ENCODE peak calls at places on chromosome 19, in four cellular contexts. M is PC-3, D is pancreas, I is adrenal gland. U is an unnamed sample.

GRCh38 chr19:45406957-45407375 is 522 bp downstream of the POLR1G start:
- DNase-seq in M (no peak), D (no peak), I (no peak), U (no peak)

GRCh38 chr19:12936582-12936981 is 1.8 kb upstream of the CALR start:
- DNase-seq in M (no peak), D (no peak), I (no peak), U (no peak)

GRCh38 chr19:40204381-40204780 is 13.2 kb downstream of the MAP3K10 start:
- DNase-seq in M (no peak), D (no peak), I (no peak), U (no peak)

GRCh38 chr19:4014541-4015491 is 7.3 kb downstream of the PIAS4 start:
- DNase-seq in M (no peak), D (peak), I (peak), U (no peak)

GRCh38 chr19:14442904-14443631 is 10.0 kb downstream of the PKN1 start:
- DNase-seq in M (no peak), D (no peak), I (no peak), U (no peak)

GRCh38 chr19:4678881-4679379 is 8.8 kb upstream of the MYDGF start:
- DNase-seq in M (peak), D (no peak), I (peak), U (no peak)

GRCh38 chr19:8607386-8607785 is 3.1 kb downstream of the ADAMTS10 start:
- DNase-seq in M (no peak), D (no peak), I (no peak), U (no peak)

GRCh38 chr19:19342086-19343015 is 21.7 kb downstream of the MAU2 start:
- DNase-seq in M (peak), D (peak), I (peak), U (peak)

GRCh38 chr19:33273881-33274662 is 28.3 kb downstream of the CEBPA start:
- DNase-seq in M (peak), D (peak), I (no peak), U (peak)

GRCh38 chr19:443005-443404 is 17.8 kb downstream of the SHC2 start:
- DNase-seq in M (no peak), D (no peak), I (no peak), U (no peak)

GRCh38 chr19:1251233-1251502 is 2.8 kb downstream of the MIDN start:
- DNase-seq in M (peak), D (no peak), I (no peak), U (peak)

GRCh38 chr19:49555600-49556411 is 24.6 kb downstream of the NOSIP start:
- DNase-seq in M (peak), D (peak), I (peak), U (peak)

GRCh38 chr19:5832527-5833216 is 6.8 kb downstream of the FUT6 start:
- DNase-seq in M (no peak), D (no peak), I (no peak), U (no peak)

GRCh38 chr19:41958367-41959055 is 610 bp downstream of the RABAC1 start:
- DNase-seq in M (peak), D (peak), I (peak), U (peak)

GRCh38 chr19:41956621-41957020 is 2.5 kb downstream of the RABAC1 start:
- DNase-seq in M (no peak), D (no peak), I (no peak), U (no peak)

GRCh38 chr19:41955521-41955920 is 3.6 kb downstream of the RABAC1 start:
- DNase-seq in M (no peak), D (no peak), I (no peak), U (no peak)

GRCh38 chr19:41957838-41958366 is 1.2 kb downstream of the RABAC1 start:
- DNase-seq in M (peak), D (peak), I (peak), U (peak)

GRCh38 chr19:41957161-41957837 is 1.8 kb downstream of the RABAC1 start:
- DNase-seq in M (no peak), D (no peak), I (no peak), U (no peak)
- H3K27ac ChIP-seq in M (peak), D (no peak), I (no peak), U (peak)

DNA sequence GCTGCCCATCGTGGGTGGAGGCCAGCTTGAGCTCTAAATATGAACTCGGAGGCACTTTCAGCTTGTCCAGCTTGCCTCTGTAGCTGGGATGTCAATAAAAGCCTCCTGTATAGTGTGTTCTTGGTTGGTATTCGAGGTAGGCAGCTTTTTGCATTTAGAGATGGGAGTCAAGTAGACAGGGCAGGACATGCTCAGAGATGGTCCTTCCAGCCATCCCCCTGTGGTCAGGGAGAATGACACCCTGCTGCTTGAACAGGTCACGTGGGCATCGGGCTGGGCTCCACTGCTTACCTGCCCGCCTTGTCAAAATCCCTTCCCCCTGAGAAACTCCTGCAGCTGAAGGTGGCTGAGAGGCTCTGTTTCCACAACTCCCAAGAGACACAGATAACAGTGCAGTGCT is 302.5 kb downstream of the ZNF536 start:
- DNase-seq in M (no peak), D (no peak), I (no peak), U (no peak)
- H3K4me3 ChIP-seq in M (no peak), D (no peak), I (no peak), U (no peak)

GRCh38 chr19:46551175-46551574 is 50.0 kb upstream of the CALM3 start:
- DNase-seq in M (no peak), D (no peak), I (no peak), U (no peak)
- H3K27ac ChIP-seq in M (no peak), D (no peak), I (no peak), U (no peak)

GRCh38 chr19:53828531-53828930 is 4.4 kb upstream of the NLRP12 start:
- DNase-seq in M (no peak), D (no peak), I (no peak), U (no peak)

GRCh38 chr19:53818756-53819155 is 5.4 kb downstream of the NLRP12 start:
- DNase-seq in M (no peak), D (no peak), I (no peak), U (no peak)

GRCh38 chr19:53824134-53824611 is at the start of gene NLRP12:
- DNase-seq in M (no peak), D (no peak), I (no peak), U (peak)

GRCh38 chr19:53823380-53824120 is 564 bp downstream of the NLRP12 start:
- DNase-seq in M (peak), D (no peak), I (no peak), U (peak)
- H3K4me3 ChIP-seq in M (no peak), D (no peak), I (no peak), U (no peak)

DNA sequence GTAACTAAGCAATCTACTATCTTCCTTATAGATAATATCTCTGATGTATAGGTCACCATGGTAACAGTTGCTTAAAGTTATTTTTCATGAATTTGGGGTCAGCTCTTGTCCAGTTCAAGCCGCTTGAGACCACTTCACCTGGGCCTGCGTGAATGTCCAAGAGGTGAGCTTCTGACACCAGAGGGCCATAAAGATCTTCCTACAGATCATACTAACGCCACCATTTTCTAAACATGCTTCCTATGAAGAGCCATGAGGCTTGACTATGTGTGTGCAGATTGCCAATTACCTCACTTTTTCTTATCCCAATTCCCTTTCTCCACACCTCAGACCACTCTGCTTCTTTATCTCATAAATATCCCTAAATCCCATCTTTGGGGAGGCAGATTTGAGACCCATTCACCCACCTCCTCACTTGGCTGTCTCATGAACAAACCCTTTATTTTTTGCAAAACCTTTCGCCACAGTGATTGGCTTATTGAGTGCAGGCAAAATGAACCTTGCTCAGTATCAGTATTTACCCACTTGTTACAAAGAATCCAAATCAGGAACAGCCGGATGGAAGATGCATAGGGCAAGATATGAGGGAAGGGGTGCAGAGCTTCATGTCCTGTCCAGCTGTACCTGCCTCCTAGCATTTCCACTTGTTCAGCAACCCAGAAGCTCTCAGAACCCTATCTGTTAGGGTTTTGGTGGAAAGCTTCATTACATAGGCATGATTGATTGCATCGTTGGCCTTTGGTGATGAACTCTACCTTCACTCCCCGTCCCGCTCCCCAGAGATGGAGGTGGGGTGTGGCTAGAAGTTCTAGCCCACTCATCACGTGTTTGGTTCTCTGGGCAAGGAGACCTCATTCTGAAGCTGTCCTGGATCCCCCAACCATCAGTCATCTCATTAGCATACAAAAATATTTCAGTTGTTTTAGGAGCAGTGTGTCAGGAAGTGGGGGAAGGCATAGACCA is 34.2 kb downstream of the FAM187B start:
- DNase-seq in M (no peak), D (no peak), I (no peak), U (no peak)
- H3K27ac ChIP-seq in M (no peak), D (no peak), I (no peak), U (no peak)

U was measured in left lung.